ENCODE peak calls at places on chromosomes 4 and X, in nine cellular contexts. D is HFF-Myc; W is H7; J is brain microvascular endothelial cell; A is ovary; I is CD4-positive, CD25-positive, alpha-beta regulatory T cell; U is colonic mucosa; R is psoas muscle; V is suprapubic skin. N is an unnamed sample.

GRCh38 chr4:45155081-45155777 is 428.9 kb upstream of the GNPDA2 start:
- DNase-seq in D (no peak), W (no peak), J (no peak), A (no peak), I (no peak), U (no peak), R (no peak), V (no peak), N (no peak)

GRCh38 chr4:53914313-53915016 is 149.9 kb downstream of the CHIC2 start:
- DNase-seq in D (no peak), W (no peak), J (peak), A (no peak), I (no peak), U (no peak), R (no peak), V (no peak), N (no peak)

GRCh38 chrX:28189011-28189410 is 207.8 kb upstream of the DCAF8L1 start:
- DNase-seq in D (no peak), W (no peak), J (peak), A (no peak), I (no peak), U (no peak), R (no peak), V (no peak), N (peak)

GRCh38 chr4:94732358-94732698 is 25.4 kb upstream of the BMPR1B start:
- DNase-seq in D (no peak), W (no peak), J (no peak), A (no peak), I (no peak), U (no peak), R (no peak), V (no peak), N (no peak)

GRCh38 chr4:107894138-107894603 is 37.2 kb upstream of the CYP2U1 start:
- DNase-seq in D (no peak), W (no peak), J (no peak), A (no peak), I (no peak), U (no peak), R (no peak), V (no peak), N (no peak)

GRCh38 chr4:10622728-10623127 is 61.8 kb downstream of the CLNK start:
- DNase-seq in D (no peak), W (peak), J (no peak), A (no peak), I (no peak), U (no peak), R (no peak), V (no peak), N (no peak)

GRCh38 chr4:74671074-74671698 is 123.1 kb downstream of the BTC start:
- DNase-seq in D (peak), W (peak), J (peak), A (no peak), I (peak), U (peak), R (no peak), V (no peak), N (peak)

GRCh38 chrX:115333446-115333845 is 43.9 kb downstream of the LUZP4 start:
- DNase-seq in D (no peak), W (no peak), J (peak), A (no peak), I (no peak), U (no peak), R (no peak), V (no peak), N (no peak)

GRCh38 chrX:136250191-136251041 is 784 bp downstream of the MAP7D3 start:
- DNase-seq in D (no peak), W (peak), J (no peak), A (no peak), I (no peak), U (no peak), R (no peak), V (no peak), N (no peak)

GRCh38 chr4:89294583-89295244 is 12.9 kb downstream of the GPRIN3 start:
- DNase-seq in D (no peak), W (no peak), J (no peak), A (no peak), I (peak), U (no peak), R (no peak), V (no peak), N (no peak)

GRCh38 chr4:114115526-114115925 is 136.1 kb upstream of the ARSJ start:
- DNase-seq in D (no peak), W (no peak), J (no peak), A (no peak), I (no peak), U (no peak), R (no peak), V (no peak), N (no peak)

GRCh38 chr4:7929530-7929951 is 10.1 kb downstream of the AFAP1 start:
- DNase-seq in D (no peak), W (peak), J (no peak), A (no peak), I (no peak), U (peak), R (no peak), V (no peak), N (no peak)

GRCh38 chr4:10173754-10174749 is 57.5 kb upstream of the WDR1 start:
- DNase-seq in D (no peak), W (no peak), J (no peak), A (no peak), I (no peak), U (no peak), R (peak), V (no peak), N (no peak)

GRCh38 chr4:139815646-139816601 is 150.3 kb downstream of the MGST2 start:
- DNase-seq in D (peak), W (peak), J (peak), A (peak), I (no peak), U (no peak), R (peak), V (no peak), N (peak)

GRCh38 chr4:179372242-179372641 is 1930.0 kb upstream of the AGA start:
- DNase-seq in D (no peak), W (no peak), J (no peak), A (no peak), I (no peak), U (no peak), R (no peak), V (no peak), N (no peak)

GRCh38 chrX:19863237-19864223 is 23.9 kb downstream of the SH3KBP1 start:
- DNase-seq in D (no peak), W (no peak), J (no peak), A (no peak), I (no peak), U (no peak), R (no peak), V (no peak), N (no peak)

GRCh38 chr4:110787109-110787508 is 164.2 kb upstream of the PITX2 start:
- DNase-seq in D (no peak), W (no peak), J (no peak), A (no peak), I (no peak), U (no peak), R (no peak), V (no peak), N (no peak)

GRCh38 chr4:56619160-56619559 is 61.9 kb downstream of the HOPX start:
- DNase-seq in D (no peak), W (no peak), J (peak), A (no peak), I (no peak), U (no peak), R (no peak), V (no peak), N (no peak)

GRCh38 chr4:101813604-101814003 is 23.1 kb downstream of the BANK1 start:
- DNase-seq in D (no peak), W (no peak), J (no peak), A (no peak), I (no peak), U (no peak), R (no peak), V (no peak), N (no peak)

GRCh38 chrX:137072396-137072795 is 38.6 kb upstream of the GPR101 start:
- DNase-seq in D (no peak), W (no peak), J (no peak), A (no peak), I (no peak), U (no peak), R (no peak), V (no peak), N (no peak)

GRCh38 chr4:128384091-128384520 is 96.5 kb upstream of the PGRMC2 start:
- DNase-seq in D (no peak), W (no peak), J (peak), A (no peak), I (no peak), U (no peak), R (no peak), V (no peak), N (no peak)

GRCh38 chr4:172514011-172514410 is 654.6 kb upstream of the GALNT7 start:
- DNase-seq in D (no peak), W (no peak), J (no peak), A (no peak), I (no peak), U (no peak), R (no peak), V (no peak), N (no peak)

GRCh38 chr4:4762909-4763814 is 96.3 kb upstream of the MSX1 start:
- DNase-seq in D (peak), W (peak), J (peak), A (no peak), I (peak), U (no peak), R (no peak), V (no peak), N (peak)

GRCh38 chr4:622071-622995 is 3.0 kb upstream of the PDE6B start:
- DNase-seq in D (no peak), W (peak), J (no peak), A (no peak), I (no peak), U (no peak), R (no peak), V (peak), N (no peak)

GRCh38 chr4:138062929-138063328 is 179.2 kb downstream of the SLC7A11 start:
- DNase-seq in D (no peak), W (peak), J (peak), A (no peak), I (no peak), U (no peak), R (no peak), V (no peak), N (peak)

GRCh38 chrX:41472231-41472815 is 25.2 kb downstream of the NYX start:
- DNase-seq in D (no peak), W (peak), J (no peak), A (no peak), I (no peak), U (no peak), R (no peak), V (no peak), N (no peak)

GRCh38 chr4:45283352-45283751 is 557.0 kb upstream of the GNPDA2 start:
- DNase-seq in D (no peak), W (no peak), J (no peak), A (no peak), I (no peak), U (no peak), R (no peak), V (peak), N (no peak)

GRCh38 chr4:95267081-95267480 is 281.7 kb downstream of the UNC5C start:
- DNase-seq in D (no peak), W (no peak), J (peak), A (no peak), I (no peak), U (no peak), R (no peak), V (no peak), N (no peak)

GRCh38 chr4:70306101-70306500 is 28.7 kb upstream of the CABS1 start:
- DNase-seq in D (no peak), W (no peak), J (no peak), A (no peak), I (no peak), U (no peak), R (no peak), V (no peak), N (no peak)

GRCh38 chr4:146342600-146343192 is 128.4 kb downstream of the REELD1 start:
- DNase-seq in D (no peak), W (peak), J (peak), A (no peak), I (peak), U (peak), R (no peak), V (no peak), N (no peak)

GRCh38 chrX:16999275-16999674 is 52.8 kb downstream of the REPS2 start:
- DNase-seq in D (no peak), W (no peak), J (no peak), A (no peak), I (no peak), U (no peak), R (no peak), V (no peak), N (no peak)

GRCh38 chr4:71251266-71251665 is 87.6 kb upstream of the SLC4A4 start:
- DNase-seq in D (no peak), W (no peak), J (no peak), A (no peak), I (no peak), U (no peak), R (no peak), V (no peak), N (no peak)

GRCh38 chr4:19945979-19946380 is 305.7 kb upstream of the SLIT2 start:
- DNase-seq in D (peak), W (no peak), J (peak), A (no peak), I (no peak), U (no peak), R (no peak), V (no peak), N (peak)

GRCh38 chr4:12118651-12119213 is 690.0 kb upstream of the HS3ST1 start:
- DNase-seq in D (no peak), W (no peak), J (no peak), A (no peak), I (no peak), U (no peak), R (no peak), V (no peak), N (no peak)

GRCh38 chr4:8176547-8177399 is 18.2 kb upstream of the ABLIM2 start:
- DNase-seq in D (no peak), W (peak), J (peak), A (no peak), I (peak), U (no peak), R (peak), V (no peak), N (no peak)

GRCh38 chr4:165684177-165684870 is 188.7 kb upstream of the TLL1 start:
- DNase-seq in D (peak), W (no peak), J (peak), A (no peak), I (no peak), U (no peak), R (no peak), V (no peak), N (no peak)

DNA sequence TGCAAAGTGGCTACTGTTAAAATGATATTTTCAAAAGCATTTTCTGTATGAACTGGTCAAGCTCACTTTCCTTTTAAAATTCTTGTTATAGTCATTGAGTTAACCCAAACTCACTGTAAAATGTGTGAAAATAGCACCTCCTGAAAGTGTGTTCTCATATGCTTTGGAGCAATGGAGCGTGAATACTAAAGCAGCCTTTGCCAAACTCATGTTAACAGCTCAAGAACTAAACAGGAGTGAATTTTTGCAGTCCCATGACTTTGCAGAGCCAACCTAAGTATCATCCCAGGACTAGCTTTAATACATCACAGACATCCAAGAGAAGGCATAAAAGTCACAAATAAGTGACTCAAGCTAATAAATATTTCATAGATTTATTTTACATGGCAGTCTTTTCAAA is 2.3 kb downstream of the AMMECR1 start:
- DNase-seq in D (no peak), W (no peak), J (no peak), A (no peak), I (no peak), U (no peak), R (no peak), V (no peak), N (no peak)
- H3K4me3 ChIP-seq in D (peak), W (no peak), J (no peak), A (no peak), I (peak), U (no peak), R (no peak), V (no peak), N (peak)

DNA sequence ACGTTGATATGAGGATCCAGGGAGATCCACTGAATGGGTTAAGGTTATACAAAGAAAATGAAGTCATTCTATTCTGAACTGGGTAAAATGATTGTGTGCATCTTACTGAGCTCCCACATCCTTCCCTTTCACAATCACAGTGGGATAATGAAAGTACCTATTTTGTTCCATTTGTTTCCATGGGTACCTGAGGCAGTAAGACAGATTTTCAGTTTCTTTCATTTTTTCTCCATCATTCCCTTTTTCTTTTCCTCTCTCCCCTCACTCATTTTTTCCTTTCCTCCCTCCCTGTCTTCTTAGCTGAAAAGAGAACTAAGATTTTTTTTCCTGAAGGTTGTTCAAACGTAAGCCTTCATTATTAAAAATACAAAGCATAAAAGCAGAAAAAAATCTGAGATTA is 4.6 kb downstream of the GRIA2 start:
- DNase-seq in D (no peak), W (no peak), J (no peak), A (no peak), I (no peak), U (no peak), R (no peak), V (no peak), N (no peak)
- H3K4me3 ChIP-seq in D (no peak), W (no peak), J (no peak), A (no peak), I (no peak), U (no peak), R (no peak), V (no peak), N (no peak)

GRCh38 chrX:83588409-83588808 is 80.3 kb downstream of the POU3F4 start:
- DNase-seq in D (no peak), W (no peak), J (no peak), A (no peak), I (no peak), U (no peak), R (no peak), V (no peak), N (no peak)

GRCh38 chrX:83593634-83594294 is 85.7 kb downstream of the POU3F4 start:
- DNase-seq in D (no peak), W (no peak), J (no peak), A (no peak), I (no peak), U (no peak), R (no peak), V (no peak), N (no peak)
- H3K4me3 ChIP-seq in D (no peak), W (peak), J (no peak), A (no peak), I (no peak), U (no peak), R (no peak), V (no peak), N (no peak)

GRCh38 chrX:56066016-56066415 is 166.1 kb upstream of the KLF8 start:
- DNase-seq in D (no peak), W (no peak), J (no peak), A (no peak), I (no peak), U (no peak), R (no peak), V (no peak), N (no peak)

GRCh38 chrX:56068274-56068758 is 163.8 kb upstream of the KLF8 start:
- DNase-seq in D (no peak), W (no peak), J (no peak), A (no peak), I (peak), U (no peak), R (peak), V (no peak), N (no peak)

GRCh38 chrX:56069299-56069941 is 162.7 kb upstream of the KLF8 start:
- DNase-seq in D (no peak), W (no peak), J (no peak), A (no peak), I (no peak), U (no peak), R (no peak), V (no peak), N (no peak)
- H3K4me3 ChIP-seq in D (no peak), W (no peak), J (no peak), A (no peak), I (no peak), U (no peak), R (no peak), V (no peak), N (no peak)

GRCh38 chrX:78979789-78980464 is 34.7 kb downstream of the P2RY10 start:
- DNase-seq in D (no peak), W (no peak), J (peak), A (no peak), I (no peak), U (no peak), R (no peak), V (no peak), N (no peak)
- H3K4me3 ChIP-seq in D (no peak), W (no peak), J (no peak), A (no peak), I (peak), U (no peak), R (no peak), V (no peak), N (no peak)

DNA sequence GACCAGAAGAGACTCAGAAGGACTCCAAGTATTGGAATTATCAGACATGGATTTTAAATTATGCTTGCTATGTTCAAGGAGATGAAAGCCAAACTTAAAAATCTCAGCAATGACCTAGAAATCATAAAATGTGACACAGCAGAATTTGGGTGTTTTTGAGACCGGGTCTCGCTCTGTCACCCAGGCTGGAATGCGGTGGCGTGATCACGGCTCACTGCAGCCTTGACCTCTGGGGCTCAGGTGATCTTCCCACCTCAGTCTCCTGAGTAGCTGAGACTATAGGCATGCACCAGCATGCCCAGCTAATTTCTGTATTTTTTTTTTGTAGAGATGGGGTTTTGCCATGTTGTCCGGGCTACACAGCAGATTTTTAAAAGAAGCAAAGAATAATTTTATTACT is 12.7 kb downstream of the TAB3 start:
- DNase-seq in D (no peak), W (no peak), J (no peak), A (no peak), I (no peak), U (no peak), R (no peak), V (no peak), N (no peak)
- H3K4me3 ChIP-seq in D (no peak), W (no peak), J (no peak), A (no peak), I (no peak), U (no peak), R (no peak), V (no peak), N (no peak)

GRCh38 chrX:71615056-71615455 is 3.3 kb downstream of the CXCR3 start:
- DNase-seq in D (no peak), W (no peak), J (no peak), A (no peak), I (no peak), U (no peak), R (no peak), V (no peak), N (no peak)

GRCh38 chrX:71618303-71618721 is at the start of gene CXCR3:
- DNase-seq in D (no peak), W (no peak), J (no peak), A (no peak), I (no peak), U (no peak), R (no peak), V (no peak), N (no peak)

GRCh38 chrX:71616672-71617529 is 1.4 kb downstream of the CXCR3 start:
- DNase-seq in D (no peak), W (peak), J (no peak), A (no peak), I (no peak), U (peak), R (no peak), V (no peak), N (no peak)

GRCh38 chrX:71617742-71618141 is 569 bp downstream of the CXCR3 start:
- DNase-seq in D (no peak), W (no peak), J (no peak), A (no peak), I (no peak), U (no peak), R (no peak), V (no peak), N (no peak)

GRCh38 chrX:71615954-71616353 is 2.4 kb downstream of the CXCR3 start:
- DNase-seq in D (no peak), W (peak), J (no peak), A (no peak), I (no peak), U (no peak), R (no peak), V (no peak), N (no peak)
- H3K4me3 ChIP-seq in D (no peak), W (no peak), J (no peak), A (no peak), I (no peak), U (no peak), R (no peak), V (no peak), N (no peak)

GRCh38 chrX:129733335-129733734 is 5.4 kb upstream of the XPNPEP2 start:
- DNase-seq in D (no peak), W (no peak), J (no peak), A (no peak), I (no peak), U (no peak), R (no peak), V (no peak), N (no peak)
- H3K4me3 ChIP-seq in D (no peak), W (no peak), J (no peak), A (no peak), I (no peak), U (no peak), R (no peak), V (no peak), N (no peak)

N was measured in AG04450.